ENCODE peak calls at places on chromosomes 7 and 10, in four cellular contexts. P is A172; I is Panc1; F is stimulated activated CD4-positive, alpha-beta T cell treated with anti-CD3 and anti-CD28 coated beads, Interleukin-4, amount 100 ng/mL, for 48 hours. L is an unnamed sample.

GRCh38 chr7:137695942-137696341 is 150.8 kb downstream of the DGKI start:
- DNase-seq in P (no peak), I (no peak), F (no peak), L (no peak)

GRCh38 chr10:44993922-44994751 is 6.6 kb upstream of the ZNF22 start:
- DNase-seq in P (no peak), I (no peak), F (no peak), L (no peak)

GRCh38 chr7:14839307-14839706 is 63.2 kb downstream of the DGKB start:
- DNase-seq in P (no peak), I (no peak), F (no peak), L (no peak)

GRCh38 chr7:34869016-34869415 is 168.3 kb downstream of the DPY19L1 start:
- DNase-seq in P (no peak), I (no peak), F (no peak), L (no peak)

GRCh38 chr10:131804551-131805295 is 96.1 kb upstream of the PPP2R2D start:
- DNase-seq in P (no peak), I (no peak), F (no peak), L (peak; percentile 31)

GRCh38 chr10:62380002-62380401 is 5.8 kb downstream of the ZNF365 start:
- DNase-seq in P (peak; percentile 91), I (peak; percentile 85), F (no peak), L (no peak)

GRCh38 chr7:48350515-48350914 is 179.3 kb downstream of the ABCA13 start:
- DNase-seq in P (no peak), I (no peak), F (no peak), L (no peak)

GRCh38 chr10:44628921-44629320 is 244.0 kb upstream of the CXCL12 start:
- DNase-seq in P (peak; percentile 51), I (no peak), F (no peak), L (no peak)

GRCh38 chr10:75401569-75402485 is at the start of gene ZNF503:
- DNase-seq in P (peak; percentile 96), I (peak; percentile 60), F (no peak), L (peak; percentile 81)

GRCh38 chr7:130998993-130999602 is 265.1 kb upstream of the KLF14 start:
- DNase-seq in P (no peak), I (no peak), F (no peak), L (peak; percentile 40)

GRCh38 chr7:155646669-155647068 is 2.2 kb downstream of the RBM33 start:
- DNase-seq in P (no peak), I (no peak), F (no peak), L (no peak)

GRCh38 chr10:25633542-25633941 is 300.5 kb upstream of the MYO3A start:
- DNase-seq in P (no peak), I (no peak), F (no peak), L (no peak)

GRCh38 chr10:28841625-28842024 is 164.3 kb downstream of the BAMBI start:
- DNase-seq in P (peak; percentile 53), I (no peak), F (no peak), L (no peak)

GRCh38 chr10:52316005-52316404 is 1.9 kb downstream of the DKK1 start:
- DNase-seq in P (peak; percentile 66), I (no peak), F (no peak), L (no peak)

GRCh38 chr7:949021-949934 is 5.2 kb downstream of the ADAP1 start:
- DNase-seq in P (no peak), I (no peak), F (no peak), L (no peak)

GRCh38 chr7:81162771-81163525 is 244.1 kb upstream of the SEMA3C start:
- DNase-seq in P (peak; percentile 78), I (no peak), F (no peak), L (no peak)

L was measured in H1.